ENCODE peak calls at places on chromosomes 11 and 22, in six cellular contexts. H, Z, N, T, S and Q are unnamed samples.

GRCh38 chr22:37177755-37178154 is 10.3 kb downstream of the C1QTNF6 start:
- DNase-seq in H (no peak), Z (no peak), N (no peak), T (no peak), S (no peak), Q (no peak)

GRCh38 chr22:21015051-21016006 is at the start of gene P2RX6:
- DNase-seq in H (peak), Z (no peak), N (peak), T (no peak), S (peak), Q (no peak)

GRCh38 chr22:48146426-48146825 is 1384.0 kb downstream of the TBC1D22A start:
- DNase-seq in H (no peak), Z (peak), N (no peak), T (no peak), S (no peak), Q (no peak)

GRCh38 chr11:95095858-95096587 is 6.4 kb downstream of the ENDOD1 start:
- DNase-seq in H (peak), Z (no peak), N (peak), T (no peak), S (no peak), Q (peak)

GRCh38 chr11:1302461-1303073 is 6.9 kb downstream of the TOLLIP start:
- DNase-seq in H (no peak), Z (no peak), N (no peak), T (no peak), S (peak), Q (no peak)

GRCh38 chr22:32926600-32926999 is 125.1 kb downstream of the TIMP3 start:
- DNase-seq in H (peak), Z (no peak), N (peak), T (no peak), S (no peak), Q (peak)

GRCh38 chr11:1743587-1744136 is 6.7 kb downstream of the IFITM10 start:
- DNase-seq in H (no peak), Z (no peak), N (no peak), T (peak), S (peak), Q (no peak)

GRCh38 chr11:75524576-75525432 is 937 bp downstream of the GDPD5 start:
- DNase-seq in H (no peak), Z (no peak), N (peak), T (no peak), S (no peak), Q (no peak)

GRCh38 chr11:16392646-16393045 is 36.3 kb upstream of the SOX6 start:
- DNase-seq in H (no peak), Z (no peak), N (peak), T (no peak), S (no peak), Q (peak)

GRCh38 chr11:125227151-125227550 is 62.6 kb downstream of the PKNOX2 start:
- DNase-seq in H (no peak), Z (no peak), N (no peak), T (no peak), S (no peak), Q (no peak)
- H3K4me3 ChIP-seq in H (no peak), Z (no peak), N (no peak), T (no peak), S (no peak), Q (no peak)

DNA sequence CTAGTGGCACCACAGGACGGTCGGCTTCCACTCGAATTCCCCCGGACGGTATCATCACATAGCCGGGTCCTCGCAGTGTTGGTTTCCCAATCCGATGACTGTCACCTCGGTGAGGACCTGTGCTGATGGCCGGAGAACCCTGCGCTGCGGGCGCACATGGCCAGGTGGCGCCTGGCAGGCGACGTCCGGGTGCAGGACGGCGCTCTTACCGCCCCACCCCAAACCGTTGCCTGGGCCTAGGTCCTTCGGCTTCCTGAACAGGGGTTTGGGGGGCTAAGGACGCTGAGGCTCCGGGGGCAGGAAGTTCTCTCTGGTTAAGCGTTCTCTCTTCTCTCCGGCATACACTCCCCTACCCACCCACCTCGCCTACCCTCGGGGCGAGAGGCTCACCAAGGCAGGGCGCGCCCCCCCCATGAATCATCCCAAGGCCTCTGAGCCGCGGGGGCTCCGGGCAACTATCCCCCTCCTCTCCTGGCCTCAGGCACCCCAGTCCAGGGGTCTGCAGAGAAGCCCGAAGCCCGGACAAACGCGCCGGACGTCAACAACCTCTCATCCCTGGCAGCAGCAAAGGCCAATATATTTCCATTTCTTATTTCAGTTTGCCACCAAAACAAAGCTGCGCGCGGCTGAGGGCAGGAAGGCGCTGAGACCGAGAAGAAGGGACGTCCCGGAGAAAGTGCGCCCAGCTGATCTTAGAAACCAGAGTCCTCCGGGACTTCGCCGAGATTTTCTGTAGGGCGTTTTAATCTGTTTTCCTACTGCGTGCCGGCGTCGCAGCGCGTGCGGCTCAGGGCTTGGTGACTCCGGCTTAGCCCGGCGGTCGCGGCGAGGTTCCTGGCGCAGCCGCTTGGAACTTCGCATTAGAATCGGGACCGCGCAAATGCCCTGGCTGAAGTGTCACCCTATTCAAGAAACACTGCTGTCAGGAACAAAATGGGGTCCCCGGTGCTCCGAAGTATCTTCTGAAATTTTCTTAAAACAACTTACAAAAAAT is 5.6 kb downstream of the ALX4 start:
- DNase-seq in H (no peak), Z (no peak), N (peak), T (no peak), S (no peak), Q (no peak)
- H3K4me3 ChIP-seq in H (no peak), Z (no peak), N (peak), T (no peak), S (no peak), Q (no peak)

DNA sequence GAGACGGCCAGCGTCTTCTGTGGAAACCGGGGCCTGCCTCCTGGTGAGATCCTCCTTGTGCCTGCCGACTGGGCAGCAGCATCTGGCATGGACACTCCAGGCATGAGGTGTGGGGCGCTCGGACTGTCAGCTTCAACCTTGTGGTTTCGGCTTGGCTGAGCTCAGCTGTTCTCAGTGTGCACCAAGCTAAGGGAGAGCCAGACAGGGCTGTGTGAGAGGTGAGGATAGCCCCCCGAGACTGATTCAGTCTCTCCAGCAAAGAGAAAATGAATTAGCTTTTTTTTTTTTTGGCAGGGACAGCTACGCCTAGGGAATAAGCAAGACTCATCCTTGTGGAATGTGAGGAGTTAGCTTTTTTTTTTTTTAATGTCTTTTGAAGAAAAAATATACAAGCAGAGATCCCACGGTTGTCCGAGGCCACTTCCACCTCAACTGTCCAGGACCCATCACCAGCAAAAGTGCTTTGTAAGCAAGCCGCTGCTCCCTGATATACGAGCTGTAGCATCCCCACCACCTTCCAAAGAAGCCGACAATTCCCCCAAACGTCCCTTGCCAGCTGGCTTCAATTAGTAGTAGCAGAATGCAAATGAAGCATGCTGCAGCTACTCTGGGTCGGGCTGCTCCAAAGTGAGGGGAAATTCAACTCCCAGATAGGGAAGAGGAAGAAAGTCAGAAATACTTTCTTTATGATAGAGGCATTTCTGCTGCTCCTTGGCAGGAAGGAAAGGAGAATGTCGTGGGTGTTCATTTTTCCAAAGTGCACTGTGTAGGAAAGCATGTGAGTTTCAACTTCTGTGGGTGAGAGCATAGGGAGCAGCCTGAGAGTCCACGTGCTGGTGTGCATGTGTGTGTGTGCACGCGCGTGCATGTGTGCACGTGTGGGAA is 9.8 kb upstream of the THY1 start:
- DNase-seq in H (peak), Z (peak), N (peak), T (no peak), S (no peak), Q (peak)
- H3K4me3 ChIP-seq in H (no peak), Z (no peak), N (peak), T (peak), S (no peak), Q (no peak)

GRCh38 chr11:14304601-14305000 is 54.4 kb downstream of the RRAS2 start:
- DNase-seq in H (no peak), Z (no peak), N (no peak), T (no peak), S (no peak), Q (no peak)

GRCh38 chr11:14305649-14306048 is 53.3 kb downstream of the RRAS2 start:
- DNase-seq in H (no peak), Z (no peak), N (no peak), T (no peak), S (no peak), Q (no peak)

GRCh38 chr11:14300661-14301304 is 58.2 kb downstream of the RRAS2 start:
- DNase-seq in H (peak), Z (peak), N (peak), T (peak), S (peak), Q (peak)

GRCh38 chr11:14299921-14300320 is 59.1 kb downstream of the RRAS2 start:
- DNase-seq in H (no peak), Z (no peak), N (no peak), T (no peak), S (no peak), Q (no peak)
- H3K4me3 ChIP-seq in H (no peak), Z (no peak), N (no peak), T (no peak), S (no peak), Q (no peak)

DNA sequence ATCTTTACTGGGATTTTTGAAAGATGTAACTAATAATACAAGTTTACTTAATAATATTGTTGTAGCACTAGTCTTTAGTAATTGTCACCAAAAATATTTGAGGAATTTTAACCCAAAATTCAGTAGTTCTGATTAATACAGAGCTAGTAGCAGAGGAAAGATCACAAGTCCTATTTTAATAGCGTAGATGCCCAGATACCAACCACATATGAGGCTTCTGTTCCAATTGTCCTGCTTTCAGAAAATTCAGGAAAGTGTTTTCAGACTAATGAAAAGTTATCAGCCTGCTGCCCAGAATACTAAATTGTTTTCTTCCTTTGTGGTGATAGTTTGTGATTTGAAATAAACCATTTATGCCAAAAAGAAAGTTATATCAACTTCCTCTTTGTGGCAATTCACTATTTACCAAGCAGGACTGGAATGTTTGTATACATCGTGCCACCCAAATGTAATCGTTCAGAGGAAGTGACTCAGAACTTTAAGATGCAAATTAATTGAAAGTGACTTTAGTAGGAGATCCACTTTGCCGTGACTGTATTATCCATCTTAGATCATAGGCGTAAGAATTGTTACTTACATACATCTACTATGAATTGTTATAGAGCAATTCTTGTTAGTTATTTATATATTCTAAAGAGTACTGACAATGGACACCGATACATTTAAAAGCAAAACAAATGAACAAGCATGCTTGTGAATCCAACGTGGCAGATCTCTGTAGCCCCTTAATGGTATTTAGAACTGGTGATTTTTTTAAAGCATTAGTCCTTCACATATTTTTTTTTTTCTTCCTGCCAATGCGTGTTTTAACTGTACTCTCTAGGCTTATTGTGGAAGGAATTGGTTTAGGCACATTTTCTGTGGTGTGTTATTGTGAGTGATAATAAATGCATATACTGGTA is 231.0 kb downstream of the DDX10 start:
- DNase-seq in H (peak), Z (peak), N (peak), T (no peak), S (no peak), Q (peak)
- H3K4me3 ChIP-seq in H (no peak), Z (no peak), N (peak), T (no peak), S (no peak), Q (peak)

GRCh38 chr11:122308286-122308685 is 192.3 kb upstream of the BLID start:
- DNase-seq in H (no peak), Z (no peak), N (no peak), T (no peak), S (no peak), Q (no peak)

GRCh38 chr11:122305426-122305825 is 189.4 kb upstream of the BLID start:
- DNase-seq in H (no peak), Z (no peak), N (no peak), T (no peak), S (no peak), Q (no peak)

GRCh38 chr11:122309262-122309925 is 193.4 kb upstream of the BLID start:
- DNase-seq in H (no peak), Z (no peak), N (no peak), T (no peak), S (no peak), Q (no peak)

GRCh38 chr11:122306776-122307479 is 190.9 kb upstream of the BLID start:
- DNase-seq in H (no peak), Z (no peak), N (no peak), T (no peak), S (no peak), Q (no peak)

GRCh38 chr11:122307480-122308085 is 191.6 kb upstream of the BLID start:
- DNase-seq in H (no peak), Z (no peak), N (no peak), T (no peak), S (no peak), Q (no peak)
- H3K4me3 ChIP-seq in H (no peak), Z (no peak), N (no peak), T (no peak), S (no peak), Q (no peak)